ENCODE peak calls at places on chromosomes 13 and 19, in five cellular contexts. F is sigmoid colon, O is C1 segment of cervical spinal cord, Z is iPS DF 19.7, L is lung. B is an unnamed sample.

GRCh38 chr13:114141261-114141996 is 9.0 kb upstream of the RASA3 start:
- DNase-seq in F (peak; percentile 17), O (no peak), Z (no peak), L (no peak), B (no peak)

GRCh38 chr13:40402931-40403412 is 263.5 kb downstream of the FOXO1 start:
- DNase-seq in F (peak; percentile 68), O (no peak), Z (no peak), L (no peak), B (peak; percentile 78)

GRCh38 chr13:75050419-75051066 is 431.4 kb downstream of the TBC1D4 start:
- DNase-seq in F (no peak), O (no peak), Z (no peak), L (no peak), B (peak; percentile 88)

GRCh38 chr19:49340069-49340864 is 5.1 kb downstream of the CD37 start:
- DNase-seq in F (peak; percentile 85), O (no peak), Z (no peak), L (peak; percentile 75), B (peak; percentile 25)

GRCh38 chr13:78827471-78827870 is 168.5 kb upstream of the OBI1 start:
- DNase-seq in F (no peak), O (no peak), Z (no peak), L (no peak), B (no peak)

GRCh38 chr19:38974599-38975213 is 836 bp downstream of the FBXO17 start:
- DNase-seq in F (no peak), O (no peak), Z (no peak), L (no peak), B (no peak)

GRCh38 chr13:77800219-77800618 is 102.7 kb downstream of the SLAIN1 start:
- DNase-seq in F (no peak), O (no peak), Z (no peak), L (no peak), B (no peak)

GRCh38 chr13:69706807-69707206 is 400.8 kb upstream of the ATXN8OS start:
- DNase-seq in F (no peak), O (no peak), Z (no peak), L (no peak), B (peak; percentile 6)

GRCh38 chr19:19489804-19490204 is 25.5 kb downstream of the TSSK6 start:
- DNase-seq in F (no peak), O (no peak), Z (no peak), L (no peak), B (no peak)

GRCh38 chr13:22846551-22846950 is 334.2 kb upstream of the SGCG start:
- DNase-seq in F (no peak), O (no peak), Z (no peak), L (no peak), B (peak; percentile 70)

GRCh38 chr13:47459512-47459911 is 541.6 kb downstream of the SUCLA2 start:
- DNase-seq in F (no peak), O (no peak), Z (no peak), L (no peak), B (no peak)

GRCh38 chr19:12757544-12758274 is 6.1 kb downstream of the BEST2 start:
- DNase-seq in F (peak; percentile 87), O (no peak), Z (no peak), L (peak; percentile 51), B (no peak)

GRCh38 chr13:106491928-106492327 is 43.5 kb downstream of the EFNB2 start:
- DNase-seq in F (no peak), O (peak; percentile 43), Z (no peak), L (no peak), B (no peak)

GRCh38 chr19:37563518-37563917 is 31.1 kb downstream of the ZNF571 start:
- DNase-seq in F (no peak), O (no peak), Z (no peak), L (no peak), B (no peak)

GRCh38 chr19:3576696-3577443 is 4.1 kb downstream of the HMG20B start:
- DNase-seq in F (peak; percentile 91), O (no peak), Z (no peak), L (no peak), B (no peak)

GRCh38 chr13:44436589-44437337 is 63.1 kb downstream of the SERP2 start:
- DNase-seq in F (peak; percentile 99), O (peak; percentile 93), Z (peak; percentile 80), L (peak; percentile 92), B (peak; percentile 86)

GRCh38 chr19:28504727-28505126 is 708.2 kb downstream of the UQCRFS1 start:
- DNase-seq in F (peak; percentile 40), O (no peak), Z (no peak), L (no peak), B (no peak)

GRCh38 chr13:39875111-39875510 is 219.6 kb downstream of the COG6 start:
- DNase-seq in F (no peak), O (no peak), Z (no peak), L (no peak), B (no peak)

GRCh38 chr19:58311345-58311744 is 6.2 kb downstream of the ERVK3-1 start:
- DNase-seq in F (no peak), O (no peak), Z (no peak), L (no peak), B (no peak)

GRCh38 chr13:82833928-82834327 is 1048.3 kb downstream of the SLITRK1 start:
- DNase-seq in F (no peak), O (no peak), Z (no peak), L (no peak), B (peak; percentile 1)

GRCh38 chr19:29587518-29587986 is 18.5 kb upstream of the POP4 start:
- DNase-seq in F (no peak), O (no peak), Z (no peak), L (no peak), B (peak; percentile 30)

GRCh38 chr19:33226550-33227241 is 1.0 kb upstream of the SLC7A10 start:
- DNase-seq in F (no peak), O (no peak), Z (no peak), L (peak; percentile 59), B (no peak)

GRCh38 chr13:21005193-21005592 is 56.2 kb downstream of the LATS2 start:
- DNase-seq in F (no peak), O (no peak), Z (no peak), L (no peak), B (no peak)

GRCh38 chr13:51212808-51213728 is 9.1 kb upstream of the FAM124A start:
- DNase-seq in F (no peak), O (no peak), Z (no peak), L (no peak), B (peak; percentile 40)

GRCh38 chr13:36549771-36550170 is 117.5 kb downstream of the CCNA1 start:
- DNase-seq in F (no peak), O (no peak), Z (no peak), L (no peak), B (no peak)

GRCh38 chr13:20118268-20119140 is 42.3 kb downstream of the GJA3 start:
- DNase-seq in F (peak; percentile 87), O (peak; percentile 69), Z (no peak), L (peak; percentile 74), B (no peak)

GRCh38 chr19:8151499-8152035 is 2.2 kb upstream of the FBN3 start:
- DNase-seq in F (no peak), O (no peak), Z (no peak), L (no peak), B (no peak)

GRCh38 chr13:20191902-20192469 is 752 bp downstream of the GJB2 start:
- DNase-seq in F (no peak), O (no peak), Z (no peak), L (no peak), B (peak; percentile 32)